ENCODE peak calls at places on chromosome 2, in seven cellular contexts. C is HCT116, S is heart right ventricle, H is IMR-90, P is transverse colon, K is ovary, Y is thoracic aorta. X is an unnamed sample.
A peak's percentile ranks its signal among the peaks of the same experiment; 100 is the strongest.

GRCh38 chr2:21333249-21333648 is 209.5 kb downstream of the TDRD15 start:
- DNase-seq in S (no peak), H (no peak), K (no peak), P (no peak), Y (no peak), C (no peak), X (no peak)

GRCh38 chr2:218882463-218882821 is 1.8 kb downstream of the WNT10A start:
- DNase-seq in C (no peak), S (no peak), K (no peak), Y (no peak), P (no peak), H (no peak), X (no peak)

GRCh38 chr2:178190938-178191910 is 3.1 kb upstream of the OSBPL6 start:
- DNase-seq in C (no peak), K (no peak), H (no peak), Y (no peak), P (no peak), S (no peak), X (no peak)

GRCh38 chr2:178327516-178327915 is 123.5 kb downstream of the PRKRA start:
- DNase-seq in H (peak; percentile 64), P (no peak), Y (no peak), K (no peak), C (no peak), S (no peak), X (no peak)

GRCh38 chr2:32835148-32835547 is 111.6 kb upstream of the LTBP1 start:
- DNase-seq in Y (no peak), P (no peak), H (no peak), S (no peak), C (no peak), K (no peak), X (no peak)

GRCh38 chr2:99066602-99067001 is 74.9 kb upstream of the C2orf15 start:
- DNase-seq in K (no peak), C (peak; percentile 15), H (peak; percentile 61), P (peak; percentile 38), S (no peak), Y (no peak), X (no peak)

GRCh38 chr2:62698653-62699052 is 6.9 kb upstream of the EHBP1 start:
- DNase-seq in Y (no peak), P (no peak), S (no peak), K (no peak), H (no peak), C (no peak), X (no peak)

GRCh38 chr2:181790716-181791649 is 100.5 kb upstream of the ITPRID2 start:
- DNase-seq in Y (no peak), K (no peak), C (peak; percentile 98), H (peak; percentile 99), S (no peak), P (peak; percentile 22), X (no peak)

DNA sequence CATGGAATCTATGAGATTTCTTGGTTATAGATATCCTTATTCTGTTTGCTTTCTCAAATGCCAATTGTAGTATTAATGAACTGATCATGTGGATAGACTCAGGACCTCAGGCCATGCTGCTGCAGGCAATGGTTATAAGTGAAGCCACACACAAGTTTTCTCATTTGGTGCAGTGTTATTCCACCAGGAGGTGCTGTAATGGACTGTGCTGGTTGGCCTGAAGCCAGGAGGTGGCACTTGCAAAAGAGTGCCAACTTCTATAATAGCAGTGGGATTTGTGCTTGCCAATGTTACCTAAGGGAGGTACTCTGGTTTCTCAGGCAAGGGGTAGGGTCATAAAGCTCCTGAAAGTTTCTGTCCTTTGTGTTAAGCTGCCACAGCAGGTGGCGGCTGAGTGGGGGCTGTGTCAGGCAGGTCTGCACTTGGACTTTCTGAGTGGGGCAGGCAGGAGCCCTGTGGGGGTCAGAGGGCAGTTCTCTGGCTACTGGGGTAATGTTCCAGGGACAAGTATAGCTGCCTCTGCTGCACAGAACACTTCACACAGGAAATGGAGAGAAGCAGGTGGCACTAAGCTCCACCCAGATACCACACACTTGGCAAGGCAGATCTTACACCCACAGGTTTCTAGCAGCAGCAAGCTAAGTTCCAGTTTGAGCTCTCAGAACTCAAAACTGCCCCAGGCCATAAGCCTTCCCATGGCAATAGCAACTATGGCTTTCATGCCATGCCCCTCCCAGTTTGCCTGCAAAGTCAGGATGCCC is 352.6 kb upstream of the CWC22 start:
- DNase-seq in C (peak; percentile 8), K (no peak), P (peak; percentile 47), Y (no peak), H (no peak), S (no peak), X (no peak)
- TF ChIP-seq CTCF in C (peak; percentile 49), K (no peak), P (peak; percentile 11), Y (no peak), H (no peak), S (no peak), X (no peak)

GRCh38 chr2:44100351-44100750 is 68.3 kb upstream of the PPM1B start:
- DNase-seq in Y (peak; percentile 4), S (peak; percentile 34), C (peak; percentile 16), H (peak; percentile 95), P (peak; percentile 40), K (no peak), X (no peak)
- H3K27ac ChIP-seq in Y (no peak overlapping the region), S (no peak overlapping the region), C (no peak overlapping the region), H (no peak overlapping the region), P (no peak overlapping the region), K (no peak overlapping the region), X (no peak overlapping the region)

DNA sequence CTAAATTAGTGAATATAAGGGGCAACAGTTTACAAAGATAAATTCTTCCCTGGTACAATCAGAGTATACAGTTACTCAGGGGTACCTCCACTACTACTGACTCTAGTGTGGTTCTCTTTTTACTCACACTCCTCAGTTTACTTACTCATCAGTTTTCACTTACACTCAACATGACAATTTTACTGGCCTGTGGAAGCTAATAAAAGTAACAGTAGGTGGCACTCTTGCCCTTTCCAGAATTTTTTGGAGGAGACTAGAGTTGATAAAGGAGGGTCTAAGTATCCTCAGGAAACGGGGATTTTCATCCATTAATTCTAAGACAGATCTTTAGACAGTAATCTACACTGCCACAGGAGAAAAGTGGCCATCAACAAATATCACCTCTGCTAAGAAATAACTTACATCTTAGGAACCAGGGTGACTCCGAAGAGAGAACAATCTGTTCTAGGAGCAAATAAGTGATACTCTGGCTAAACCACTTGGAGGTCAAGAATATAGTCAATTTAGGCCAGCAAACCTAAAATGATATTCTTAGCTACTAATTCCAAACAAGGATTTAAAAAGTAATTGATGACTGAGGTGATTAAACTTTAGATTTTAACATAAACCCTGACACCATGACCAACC is 61.3 kb downstream of the ATL2 start:
- DNase-seq in C (peak; percentile 31), K (no peak), Y (no peak), P (no peak), S (peak; percentile 32), H (peak; percentile 59), X (no peak)
- H3K36me3 ChIP-seq in C (peaks cover 34% of the 10 kb centered on the region), K (no peaks in the 10 kb centered on the region), Y (peaks cover 12% of the 10 kb centered on the region), P (peaks cover 52% of the 10 kb centered on the region), S (peaks cover 29% of the 10 kb centered on the region), H (peaks cover 12% of the 10 kb centered on the region), X (peaks cover 5% of the 10 kb centered on the region)

DNA sequence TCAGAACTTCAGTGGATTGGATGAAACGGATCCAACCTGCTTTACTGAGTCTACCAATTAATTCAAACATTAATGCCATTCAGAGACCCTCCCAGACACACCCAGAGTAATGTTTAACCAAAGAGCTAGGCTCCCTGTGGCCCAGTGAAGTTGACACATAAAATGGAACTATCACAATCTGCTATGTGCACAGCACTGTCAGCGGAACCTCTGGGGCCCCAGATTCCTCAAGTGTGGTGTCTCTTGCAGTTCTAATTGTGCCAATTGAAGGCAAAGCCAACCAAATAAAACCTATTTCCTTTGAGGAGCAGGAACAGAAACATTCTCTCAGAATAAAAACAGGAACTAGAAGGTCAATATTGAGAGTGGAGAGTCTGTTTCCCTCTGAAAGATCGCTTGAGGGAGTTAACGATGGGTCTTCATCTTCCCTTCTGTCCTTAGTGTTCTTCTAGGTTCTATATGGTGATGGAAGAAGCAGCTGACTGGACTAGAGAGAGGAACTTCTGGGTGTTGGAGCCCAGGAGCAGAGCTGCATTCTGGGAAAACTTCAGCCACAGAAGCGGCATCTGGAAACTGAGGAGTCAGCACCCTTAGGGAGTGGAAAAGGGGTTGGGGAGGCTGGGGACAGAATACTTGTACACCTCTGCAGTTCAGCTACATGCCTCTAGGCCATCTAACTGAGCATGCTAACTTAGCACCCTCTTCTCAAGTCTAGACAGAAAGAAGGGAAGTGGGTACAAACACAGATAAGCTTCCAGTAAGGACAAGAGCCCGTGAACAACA is 174.4 kb upstream of the FBXO11 start:
- DNase-seq in H (no peak), K (no peak), S (no peak), P (no peak), C (no peak), Y (no peak), X (no peak)
- TF ChIP-seq CTCF in H (no peak), K (no peak), S (no peak), P (no peak), C (no peak), Y (no peak), X (no peak)

DNA sequence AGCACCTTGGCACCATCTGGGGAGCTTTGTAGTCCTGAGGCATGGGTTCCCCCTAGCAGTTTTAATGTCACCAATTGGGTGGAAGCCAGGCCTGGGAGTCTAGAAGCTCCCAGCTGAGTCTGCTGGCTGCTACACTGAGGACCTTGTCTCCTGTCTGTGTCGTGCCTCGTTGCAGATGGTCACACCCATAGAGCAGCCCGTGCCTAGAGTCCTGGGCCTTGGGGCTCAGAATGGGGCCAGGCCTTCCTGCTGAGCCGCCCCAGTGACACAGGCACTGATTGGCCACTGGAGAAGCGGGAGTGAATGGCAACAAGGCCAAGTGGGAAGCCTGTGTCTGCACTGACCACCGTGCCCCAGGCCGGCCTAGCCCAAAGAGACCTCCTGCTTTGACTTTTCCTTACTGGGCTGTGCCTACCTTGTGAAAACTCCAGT is 113.2 kb downstream of the SH3RF3 start:
- DNase-seq in Y (no peak), H (no peak), P (no peak), C (no peak), K (no peak), S (no peak), X (no peak)
- H3K27ac ChIP-seq in Y (peak overlapping the region; percentile 93), H (peak overlapping the region; percentile 95), P (peak overlapping the region; percentile 79), C (no peak overlapping the region), K (peak overlapping the region; percentile 51), S (peak overlapping the region; percentile 85), X (peak overlapping the region; percentile 7)

GRCh38 chr2:75656563-75656962 is 10.0 kb downstream of the MRPL19 start:
- DNase-seq in S (no peak), C (no peak), P (no peak), Y (no peak), K (no peak), H (no peak), X (no peak)
- H3K36me3 ChIP-seq in S (peaks cover 65% of the 10 kb centered on the region), C (peaks cover 54% of the 10 kb centered on the region), P (peaks cover 36% of the 10 kb centered on the region), Y (peaks cover 42% of the 10 kb centered on the region), K (no peaks in the 10 kb centered on the region), H (peaks cover 26% of the 10 kb centered on the region), X (no peaks in the 10 kb centered on the region)

DNA sequence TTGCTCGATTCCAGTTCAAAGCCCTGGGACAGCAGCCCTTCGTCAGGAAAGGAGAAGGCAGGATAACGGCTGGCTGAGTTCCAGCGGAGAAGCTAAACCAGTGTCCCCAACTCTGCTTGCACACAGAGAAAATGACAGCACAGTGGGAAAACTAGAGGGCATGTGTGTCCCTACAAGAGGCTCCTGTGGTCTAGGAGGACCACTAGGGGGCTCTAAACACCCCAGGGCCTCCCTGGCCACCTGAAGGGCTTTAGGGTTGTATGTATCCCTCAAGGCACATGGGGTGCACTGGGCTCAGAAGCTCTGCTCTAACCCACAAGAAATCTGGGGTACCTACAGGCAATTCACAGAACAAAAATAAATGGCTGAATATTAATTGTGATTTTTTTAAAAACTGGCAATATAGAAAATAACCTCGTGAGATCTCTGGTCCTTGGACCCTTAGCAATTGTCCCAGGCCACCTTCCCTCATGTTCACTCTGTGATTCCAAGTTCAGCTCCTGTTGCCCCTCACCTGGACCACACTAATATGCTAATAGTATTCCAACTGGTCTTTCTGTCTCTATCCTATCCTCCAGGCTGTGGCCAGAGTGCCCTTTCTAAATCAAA is 17.5 kb downstream of the STAT1 start:
- DNase-seq in K (no peak), P (no peak), C (no peak), Y (no peak), H (peak; percentile 34), S (no peak), X (no peak)
- TF ChIP-seq CTCF in K (no peak), P (peak; percentile 44), C (peak; percentile 91), Y (peak; percentile 31), H (peak; percentile 57), S (peak; percentile 63), X (peak; percentile 12)

GRCh38 chr2:71604709-71605085 is 151.3 kb downstream of the DYSF start:
- DNase-seq in P (no peak), K (no peak), C (no peak), Y (no peak), S (no peak), H (no peak), X (no peak)
- H3K27ac ChIP-seq in P (no peak overlapping the region), K (no peak overlapping the region), C (no peak overlapping the region), Y (no peak overlapping the region), S (peak overlapping the region; percentile 28), H (no peak overlapping the region), X (no peak overlapping the region)

X was measured in prostate gland.